ENCODE peak calls at places on chromosomes 13 and 19, in nine cellular contexts. C is PC-3; M is gastrocnemius medialis; P is heart right ventricle; N is fibroblast of lung; A is small intestine; L is CD8-positive, alpha-beta memory T cell; S is tibial artery; R is thoracic aorta. Q is an unnamed sample.

GRCh38 chr19:35066691-35067563 is 25.4 kb downstream of the HPN start:
- DNase-seq in A (peak; percentile 73), C (peak; percentile 86), S (peak; percentile 89), M (peak; percentile 72), R (peak; percentile 43), N (peak; percentile 62), L (peak; percentile 91), P (peak; percentile 79), Q (peak; percentile 69)

GRCh38 chr19:1214862-1215731 is 9.5 kb downstream of the STK11 start:
- DNase-seq in A (no peak), R (no peak), S (peak; percentile 95), M (no peak), N (peak; percentile 52), L (no peak), P (peak; percentile 74), C (peak; percentile 60), Q (peak; percentile 52)

GRCh38 chr13:28034256-28034655 is 45.8 kb upstream of the URAD start:
- DNase-seq in R (no peak), P (no peak), C (no peak), L (no peak), M (no peak), S (no peak), A (no peak), N (no peak), Q (no peak)

GRCh38 chr19:43526884-43527859 is at the start of gene ETHE1:
- DNase-seq in C (peak; percentile 54), R (peak; percentile 37), M (peak; percentile 61), A (peak; percentile 83), P (peak; percentile 85), L (peak; percentile 80), N (peak; percentile 51), S (peak; percentile 92), Q (peak; percentile 83)

GRCh38 chr19:5624154-5624663 is 1.3 kb downstream of the SAFB start:
- DNase-seq in A (peak; percentile 35), C (peak; percentile 45), P (peak; percentile 22), S (no peak), N (peak; percentile 43), L (peak; percentile 59), R (no peak), M (no peak), Q (peak; percentile 37)

GRCh38 chr19:1665565-1666047 is 13.2 kb upstream of the TCF3 start:
- DNase-seq in A (no peak), S (no peak), P (no peak), R (no peak), N (no peak), M (no peak), C (no peak), L (no peak), Q (no peak)

GRCh38 chr13:40113644-40114304 is 458.3 kb downstream of the COG6 start:
- DNase-seq in A (no peak), R (no peak), M (no peak), P (no peak), C (no peak), N (peak; percentile 55), L (no peak), S (no peak), Q (no peak)

GRCh38 chr13:47798906-47799305 is 202.2 kb downstream of the SUCLA2 start:
- DNase-seq in R (no peak), L (no peak), S (no peak), P (no peak), M (no peak), N (peak; percentile 7), A (no peak), C (peak; percentile 22), Q (no peak)

GRCh38 chr19:15672580-15673175 is at the start of gene CYP4F12:
- DNase-seq in A (peak; percentile 100), R (no peak), M (peak; percentile 7), S (peak; percentile 80), N (no peak), L (peak; percentile 68), P (peak; percentile 88), C (peak; percentile 56), Q (peak; percentile 92)

GRCh38 chr13:59621791-59622190 is 541.9 kb downstream of the DIAPH3 start:
- DNase-seq in M (no peak), S (no peak), L (no peak), A (no peak), P (no peak), C (no peak), N (no peak), R (no peak), Q (no peak)

GRCh38 chr13:23858586-23858985 is 30.6 kb downstream of the MIPEP start:
- DNase-seq in M (no peak), C (peak; percentile 41), R (no peak), S (no peak), L (no peak), N (no peak), A (no peak), P (no peak), Q (no peak)

GRCh38 chr19:19053508-19054314 is 10.1 kb upstream of the SLC25A42 start:
- DNase-seq in R (no peak), A (peak; percentile 64), C (peak; percentile 36), P (peak; percentile 50), M (no peak), N (no peak), L (peak; percentile 76), S (no peak), Q (peak; percentile 61)

GRCh38 chr13:58587183-58587582 is 955.6 kb downstream of the PCDH17 start:
- DNase-seq in S (no peak), R (no peak), N (no peak), C (no peak), M (no peak), A (no peak), P (no peak), L (no peak), Q (no peak)

GRCh38 chr13:57716295-57716694 is 84.8 kb downstream of the PCDH17 start:
- DNase-seq in N (no peak), M (no peak), C (no peak), A (no peak), R (no peak), P (no peak), S (no peak), L (no peak), Q (no peak)

GRCh38 chr19:8877854-8878705 is 45.9 kb downstream of the MBD3L1 start:
- DNase-seq in L (no peak), N (no peak), M (no peak), S (no peak), C (peak; percentile 31), P (no peak), R (no peak), A (no peak), Q (no peak)

GRCh38 chr13:76168661-76169060 is 532.5 kb downstream of the LMO7 start:
- DNase-seq in S (no peak), N (no peak), P (no peak), C (peak; percentile 2), M (no peak), L (no peak), A (no peak), R (no peak), Q (no peak)

GRCh38 chr13:87903568-87903967 is 232.4 kb downstream of the SLITRK5 start:
- DNase-seq in M (no peak), S (no peak), R (no peak), A (no peak), P (no peak), N (no peak), L (no peak), C (no peak), Q (no peak)

GRCh38 chr19:46383171-46383815 is 30.1 kb downstream of the CCDC8 start:
- DNase-seq in P (no peak), A (no peak), N (no peak), L (no peak), S (no peak), M (no peak), C (no peak), R (no peak), Q (no peak)

DNA sequence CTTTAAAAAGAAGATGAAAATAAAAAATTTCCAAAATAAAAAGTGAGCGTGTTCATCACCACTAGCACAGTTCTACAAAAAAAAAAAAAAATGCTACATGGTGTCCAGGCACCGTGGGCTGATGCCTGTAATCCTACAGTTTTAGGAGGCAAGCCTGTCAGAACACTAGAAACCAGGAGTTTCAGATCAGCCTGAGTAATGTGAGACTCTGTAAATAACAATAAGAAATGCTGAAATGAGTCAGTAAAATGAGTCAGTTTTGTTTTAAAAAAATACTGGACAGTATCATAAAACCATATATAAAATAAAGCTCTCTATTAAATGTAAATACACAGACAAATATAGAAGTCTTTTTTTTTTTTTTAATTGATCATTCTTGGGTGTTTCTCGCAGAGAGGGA is 30.0 kb downstream of the ZNF91 start:
- DNase-seq in C (peak; percentile 62), M (no peak), R (no peak), S (no peak), N (no peak), A (no peak), P (no peak), L (no peak), Q (no peak)
- H3K9me3 ChIP-seq in C (peaks cover 51% of the 10 kb centered on the region), M (peaks cover 62% of the 10 kb centered on the region), R (peaks cover 83% of the 10 kb centered on the region), S (peaks cover 91% of the 10 kb centered on the region), N (no peaks in the 10 kb centered on the region), A (no peaks in the 10 kb centered on the region), P (peaks cover 91% of the 10 kb centered on the region), L (peaks cover 46% of the 10 kb centered on the region), Q (peaks cover 56% of the 10 kb centered on the region)

DNA sequence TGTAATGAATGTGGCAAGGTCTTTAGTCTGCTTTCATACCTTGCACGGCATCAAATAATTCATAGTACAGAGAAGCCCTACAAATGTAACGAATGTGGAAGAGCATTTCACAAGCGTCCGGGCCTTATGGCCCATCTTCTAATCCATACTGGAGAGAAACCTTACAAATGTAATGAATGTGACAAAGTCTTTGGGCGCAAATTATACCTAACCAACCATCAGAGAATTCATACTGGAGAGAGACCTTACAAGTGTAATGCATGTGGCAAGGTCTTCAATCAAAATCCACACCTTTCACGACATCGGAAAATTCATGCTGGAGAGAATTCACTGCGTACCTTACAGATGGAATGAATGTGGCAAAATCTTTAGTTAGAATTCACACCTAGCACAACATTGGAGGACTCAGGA is 3.3 kb upstream of the ZNF880 start:
- DNase-seq in L (no peak), R (no peak), M (no peak), A (no peak), P (no peak), N (no peak), C (no peak), S (no peak), Q (no peak)
- H3K9me3 ChIP-seq in L (peaks cover 35% of the 10 kb centered on the region), R (peaks cover 66% of the 10 kb centered on the region), M (peaks cover 18% of the 10 kb centered on the region), A (no peaks in the 10 kb centered on the region), P (peaks cover 74% of the 10 kb centered on the region), N (no peaks in the 10 kb centered on the region), C (peaks cover 69% of the 10 kb centered on the region), S (peaks cover 59% of the 10 kb centered on the region), Q (no peaks in the 10 kb centered on the region)

DNA sequence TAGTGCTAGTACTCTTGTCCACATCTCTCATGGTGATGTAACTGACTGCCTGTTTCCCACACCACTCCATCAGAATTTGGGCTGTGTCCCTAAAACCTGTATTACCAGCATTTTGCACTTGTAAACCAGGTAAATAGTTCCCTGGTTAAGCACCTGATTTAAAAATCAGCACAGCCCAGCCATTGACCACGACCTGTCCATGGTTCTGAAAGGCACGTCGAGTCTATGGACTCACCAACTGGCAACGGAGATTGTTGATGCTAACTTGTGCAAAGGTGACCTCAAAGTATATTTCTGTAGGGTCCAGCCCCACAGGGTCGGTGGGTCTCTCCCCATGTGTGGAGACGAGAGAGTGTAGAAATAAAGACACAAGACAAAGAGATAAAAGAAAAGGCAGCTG is 46.7 kb upstream of the ZNF835 start:
- DNase-seq in S (no peak), P (no peak), M (no peak), L (no peak), N (no peak), A (no peak), R (no peak), C (no peak), Q (no peak)
- H3K9me3 ChIP-seq in S (no peaks in the 10 kb centered on the region), P (no peaks in the 10 kb centered on the region), M (no peaks in the 10 kb centered on the region), L (no peaks in the 10 kb centered on the region), N (no peaks in the 10 kb centered on the region), A (peaks cover 3% of the 10 kb centered on the region), R (no peaks in the 10 kb centered on the region), C (peaks cover 28% of the 10 kb centered on the region), Q (no peaks in the 10 kb centered on the region)

GRCh38 chr19:21823224-21823623 is 12.8 kb downstream of the ZNF43 start:
- DNase-seq in R (no peak), C (no peak), L (no peak), S (no peak), A (no peak), M (no peak), N (no peak), P (no peak), Q (no peak)
- H3K9me3 ChIP-seq in R (peaks cover 33% of the 10 kb centered on the region), C (peaks cover 26% of the 10 kb centered on the region), L (peaks cover 8% of the 10 kb centered on the region), S (peaks cover 35% of the 10 kb centered on the region), A (no peaks in the 10 kb centered on the region), M (no peaks in the 10 kb centered on the region), N (no peaks in the 10 kb centered on the region), P (peaks cover 13% of the 10 kb centered on the region), Q (no peaks in the 10 kb centered on the region)